ENCODE peak calls at places on chromosomes 1 and 21, in seven cellular contexts. A is HepG2, Y is K562, J is HCT116, O is GM12878, F is SK-N-SH, P is H1. V is an unnamed sample.

GRCh38 chr1:39127513-39127912 is 77.0 kb upstream of the MACF1 start:
- DNase-seq in A (peak; percentile 62), Y (peak; percentile 43), J (no peak), O (no peak), F (no peak), P (no peak), V (no peak)

GRCh38 chr1:55378582-55378981 is 163.4 kb upstream of the USP24 start:
- DNase-seq in A (peak; percentile 24), Y (peak; percentile 41), J (peak; percentile 38), O (no peak), F (no peak), P (peak; percentile 84), V (no peak)

GRCh38 chr1:208835082-208835467 is 590.9 kb upstream of the PLXNA2 start:
- DNase-seq in A (no peak), Y (no peak), J (no peak), O (no peak), F (no peak), P (no peak), V (no peak)

GRCh38 chr21:26810266-26810665 is 34.9 kb downstream of the ADAMTS1 start:
- DNase-seq in A (no peak), Y (no peak), J (no peak), O (no peak), F (no peak), P (no peak), V (no peak)

GRCh38 chr21:35796834-35797233 is 263.5 kb downstream of the SETD4 start:
- DNase-seq in A (no peak), Y (no peak), J (no peak), O (no peak), F (no peak), P (no peak), V (no peak)

GRCh38 chr21:26471116-26471505 is 102.0 kb downstream of the CYYR1 start:
- DNase-seq in A (no peak), Y (no peak), J (no peak), O (no peak), F (no peak), P (no peak), V (no peak)

GRCh38 chr1:20010016-20010415 is 30.6 kb upstream of the PLA2G2A start:
- DNase-seq in A (no peak), Y (no peak), J (no peak), O (no peak), F (no peak), P (no peak), V (no peak)

GRCh38 chr21:45228656-45229240 is 58.9 kb downstream of the POFUT2 start:
- DNase-seq in A (no peak), Y (no peak), J (no peak), O (no peak), F (no peak), P (no peak), V (no peak)

GRCh38 chr1:2587071-2587859 is 688 bp downstream of the PRXL2B start:
- DNase-seq in A (no peak), Y (no peak), J (no peak), O (no peak), F (peak; percentile 77), P (peak; percentile 73), V (no peak)

GRCh38 chr1:222792744-222793143 is 22.1 kb upstream of the DISP1 start:
- DNase-seq in A (no peak), Y (no peak), J (no peak), O (no peak), F (peak; percentile 68), P (no peak), V (no peak)

GRCh38 chr1:230215049-230215448 is 148.0 kb downstream of the GALNT2 start:
- DNase-seq in A (peak; percentile 7), Y (no peak), J (no peak), O (no peak), F (no peak), P (no peak), V (peak; percentile 33)

GRCh38 chr21:33362044-33362555 is 37.3 kb downstream of the IFNAR1 start:
- DNase-seq in A (no peak), Y (no peak), J (no peak), O (no peak), F (no peak), P (peak; percentile 70), V (no peak)

GRCh38 chr1:81695741-81696140 is 105.0 kb upstream of the ADGRL2 start:
- DNase-seq in A (no peak), Y (no peak), J (no peak), O (no peak), F (no peak), P (no peak), V (no peak)

GRCh38 chr21:32807717-32808380 is 36.3 kb upstream of the PAXBP1 start:
- DNase-seq in A (no peak), Y (no peak), J (no peak), O (no peak), F (no peak), P (no peak), V (no peak)

GRCh38 chr1:1432951-1433803 is 2.3 kb upstream of the VWA1 start:
- DNase-seq in A (peak; percentile 96), Y (peak; percentile 90), J (no peak), O (no peak), F (peak; percentile 39), P (peak; percentile 78), V (peak; percentile 91)

GRCh38 chr1:237105826-237106225 is 63.8 kb downstream of the RYR2 start:
- DNase-seq in A (no peak), Y (no peak), J (no peak), O (no peak), F (no peak), P (no peak), V (no peak)

GRCh38 chr1:23745515-23745914 is 2.2 kb downstream of the ELOA start:
- DNase-seq in A (peak; percentile 58), Y (peak; percentile 54), J (peak; percentile 24), O (no peak), F (peak; percentile 64), P (no peak), V (peak; percentile 33)

GRCh38 chr1:240806201-240806745 is 194.3 kb upstream of the GREM2 start:
- DNase-seq in A (no peak), Y (no peak), J (no peak), O (no peak), F (no peak), P (no peak), V (no peak)

GRCh38 chr1:240801445-240801844 is 189.5 kb upstream of the GREM2 start:
- DNase-seq in A (no peak), Y (no peak), J (no peak), O (no peak), F (no peak), P (no peak), V (no peak)

GRCh38 chr1:240803151-240803550 is 191.2 kb upstream of the GREM2 start:
- DNase-seq in A (no peak), Y (no peak), J (no peak), O (no peak), F (no peak), P (no peak), V (no peak)

GRCh38 chr1:240802271-240802670 is 190.3 kb upstream of the GREM2 start:
- DNase-seq in A (no peak), Y (no peak), J (no peak), O (no peak), F (no peak), P (no peak), V (no peak)

DNA sequence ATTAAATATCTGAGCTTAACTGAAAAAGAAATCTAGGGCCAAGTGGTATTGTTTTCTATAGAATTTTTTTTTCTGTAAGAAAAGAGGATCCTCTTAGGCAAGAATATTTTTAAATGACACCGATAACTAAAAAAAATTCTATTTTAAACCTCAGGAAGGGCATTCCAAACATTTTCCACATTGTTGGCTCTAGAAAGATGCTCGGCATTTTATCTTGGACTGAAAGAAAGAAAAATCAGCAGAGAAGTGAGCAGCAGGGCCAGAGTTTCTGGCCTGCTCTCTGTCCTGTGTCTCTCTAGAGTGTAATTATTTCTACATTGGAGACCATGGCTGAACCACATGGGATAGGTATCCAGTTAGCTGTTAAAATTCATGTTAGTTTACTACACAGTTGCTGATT is 192.5 kb upstream of the GREM2 start:
- DNase-seq in A (no peak), Y (no peak), J (no peak), O (no peak), F (no peak), P (no peak), V (no peak)
- TF ChIP-seq JUND in A (no peak), Y (no peak), J (no peak), O (no peak), F (peak; percentile 50), P (no peak), V (no peak)

DNA sequence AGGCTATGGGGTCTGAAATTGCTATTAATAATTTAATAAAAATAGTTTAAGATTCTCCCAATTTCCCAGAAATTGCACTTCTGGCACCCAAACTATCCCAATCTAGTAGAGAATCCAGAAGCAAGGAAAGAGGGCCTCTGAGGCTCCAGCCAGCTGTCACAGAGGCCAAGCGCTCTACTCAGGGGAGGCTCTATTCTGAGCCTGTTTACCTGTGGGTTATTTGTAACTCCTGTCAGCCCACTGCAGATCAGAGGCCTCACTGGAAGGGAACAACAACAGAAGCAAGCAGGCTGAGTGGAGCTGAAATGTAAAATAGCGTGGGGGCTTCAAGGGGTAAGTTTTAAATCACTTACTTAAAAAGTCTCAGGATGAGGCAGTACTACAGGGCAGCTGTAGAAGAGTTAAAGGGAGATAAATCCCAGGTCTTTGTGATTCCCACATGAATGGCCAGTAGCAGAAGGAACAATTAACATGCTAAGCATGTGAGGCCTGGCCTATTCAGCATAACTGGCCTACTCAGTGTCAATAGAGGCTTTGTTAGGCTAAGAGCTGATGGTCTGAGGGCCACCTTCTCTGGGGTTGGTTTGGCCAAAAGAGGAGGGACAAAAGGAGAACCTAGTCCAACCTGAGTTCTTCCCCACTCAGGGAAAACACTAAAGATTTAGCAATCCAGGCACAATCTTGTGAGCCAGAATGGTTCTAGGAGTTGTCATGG is 12.8 kb downstream of the ZNF687 start:
- DNase-seq in A (no peak), Y (no peak), J (no peak), O (no peak), F (no peak), P (no peak), V (no peak)
- TF ChIP-seq JUND in A (no peak), Y (no peak), J (no peak), O (no peak), F (no peak), P (no peak), V (no peak)

DNA sequence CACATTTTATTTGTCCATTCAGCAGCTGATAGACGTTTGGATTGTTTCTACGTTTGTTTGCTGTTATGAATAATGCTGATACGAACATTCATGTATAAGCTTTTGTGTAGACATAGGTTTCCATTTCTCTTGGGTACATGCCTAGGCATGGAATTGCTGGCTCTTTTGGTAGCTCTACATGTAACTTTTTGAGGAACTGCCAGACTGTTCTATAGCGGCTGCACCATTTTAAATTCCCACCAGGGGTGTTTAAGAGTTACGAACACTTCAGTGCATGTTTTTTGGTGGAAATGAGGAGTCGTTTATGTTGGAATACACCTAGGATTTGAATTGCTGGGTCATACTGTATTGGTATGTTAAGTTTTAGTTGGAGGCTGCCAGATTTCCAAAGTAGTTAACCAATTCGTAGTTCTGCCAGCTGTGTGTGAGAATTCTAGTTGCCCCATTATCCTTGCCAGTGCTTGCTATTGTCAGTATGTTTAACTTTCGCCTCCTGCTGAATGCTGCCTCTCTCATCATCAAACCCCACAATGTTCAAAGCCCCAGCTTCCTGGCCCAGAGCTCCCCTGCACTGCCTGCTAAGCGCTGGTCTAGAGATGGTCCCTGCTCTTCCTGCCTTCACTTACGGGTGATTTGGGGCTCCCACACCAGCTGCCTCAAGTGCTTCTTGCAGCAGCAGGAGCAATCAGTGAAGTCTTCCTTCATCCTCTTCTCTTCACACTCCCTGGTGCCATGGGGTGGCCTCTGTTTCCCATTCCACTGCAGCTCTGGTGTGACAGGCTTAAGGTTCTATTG is 81.0 kb downstream of the MAN1C1 start:
- DNase-seq in A (no peak), Y (no peak), J (no peak), O (no peak), F (no peak), P (no peak), V (no peak)
- TF ChIP-seq JUND in A (no peak), Y (no peak), J (no peak), O (no peak), F (no peak), P (no peak), V (no peak)

GRCh38 chr1:56645663-56646330 is 683 bp downstream of the PRKAA2 start:
- DNase-seq in A (peak; percentile 21), Y (no peak), J (no peak), O (no peak), F (peak; percentile 34), P (peak; percentile 51), V (peak; percentile 28)
- TF ChIP-seq JUND in A (no peak), Y (no peak), J (no peak), O (no peak), F (no peak), P (no peak), V (no peak)

V was measured in T47D.